ENCODE peak calls at places on chromosomes 2 and 18, in ten cellular contexts. One of them, this sample, is unnamed.

GRCh38 chr2:120323214-120323613 is 22.7 kb upstream of the INHBB start:
- DNase-seq in neural crest cell: no peak
- DNase-seq in lower lobe of right lung: no peak
- DNase-seq in DND-41: no peak
- DNase-seq in endothelial cell: no peak
- DNase-seq in pancreas: peak
- DNase-seq in HFFc6: no peak
- DNase-seq in astrocyte of the spinal cord: no peak
- DNase-seq in foreskin fibroblast: no peak
- DNase-seq in fibroblast of pulmonary artery: peak
- DNase-seq in this sample: peak

GRCh38 chr2:100752628-100753333 is 67.2 kb upstream of the NPAS2 start:
- DNase-seq in neural crest cell: no peak
- DNase-seq in lower lobe of right lung: no peak
- DNase-seq in DND-41: no peak
- DNase-seq in endothelial cell: no peak
- DNase-seq in pancreas: no peak
- DNase-seq in HFFc6: peak
- DNase-seq in astrocyte of the spinal cord: peak
- DNase-seq in foreskin fibroblast: peak
- DNase-seq in fibroblast of pulmonary artery: peak
- DNase-seq in this sample: peak

GRCh38 chr2:239180526-239181073 is 220.2 kb downstream of the HDAC4 start:
- DNase-seq in neural crest cell: no peak
- DNase-seq in lower lobe of right lung: no peak
- DNase-seq in DND-41: no peak
- DNase-seq in endothelial cell: no peak
- DNase-seq in pancreas: peak
- DNase-seq in HFFc6: no peak
- DNase-seq in astrocyte of the spinal cord: no peak
- DNase-seq in foreskin fibroblast: no peak
- DNase-seq in fibroblast of pulmonary artery: no peak
- DNase-seq in this sample: no peak

GRCh38 chr2:207148025-207148424 is 17.7 kb downstream of the KLF7 start:
- DNase-seq in neural crest cell: no peak
- DNase-seq in lower lobe of right lung: no peak
- DNase-seq in DND-41: no peak
- DNase-seq in endothelial cell: no peak
- DNase-seq in pancreas: no peak
- DNase-seq in HFFc6: peak
- DNase-seq in astrocyte of the spinal cord: peak
- DNase-seq in foreskin fibroblast: peak
- DNase-seq in fibroblast of pulmonary artery: peak
- DNase-seq in this sample: peak

GRCh38 chr2:19673213-19673791 is 228.5 kb downstream of the TTC32 start:
- DNase-seq in neural crest cell: no peak
- DNase-seq in lower lobe of right lung: no peak
- DNase-seq in DND-41: no peak
- DNase-seq in endothelial cell: no peak
- DNase-seq in pancreas: no peak
- DNase-seq in HFFc6: peak
- DNase-seq in astrocyte of the spinal cord: peak
- DNase-seq in foreskin fibroblast: no peak
- DNase-seq in fibroblast of pulmonary artery: no peak
- DNase-seq in this sample: peak

GRCh38 chr18:42798606-42799005 is 316.9 kb downstream of the RIT2 start:
- DNase-seq in neural crest cell: no peak
- DNase-seq in lower lobe of right lung: no peak
- DNase-seq in DND-41: no peak
- DNase-seq in endothelial cell: no peak
- DNase-seq in pancreas: no peak
- DNase-seq in HFFc6: no peak
- DNase-seq in astrocyte of the spinal cord: no peak
- DNase-seq in foreskin fibroblast: no peak
- DNase-seq in fibroblast of pulmonary artery: no peak
- DNase-seq in this sample: no peak

GRCh38 chr2:37349376-37349775 is 4.9 kb downstream of the QPCT start:
- DNase-seq in neural crest cell: no peak
- DNase-seq in lower lobe of right lung: no peak
- DNase-seq in DND-41: no peak
- DNase-seq in endothelial cell: no peak
- DNase-seq in pancreas: no peak
- DNase-seq in HFFc6: no peak
- DNase-seq in astrocyte of the spinal cord: no peak
- DNase-seq in foreskin fibroblast: no peak
- DNase-seq in fibroblast of pulmonary artery: no peak
- DNase-seq in this sample: no peak

GRCh38 chr18:48540329-48541025 is 1.6 kb downstream of the CTIF start:
- DNase-seq in neural crest cell: peak
- DNase-seq in lower lobe of right lung: peak
- DNase-seq in DND-41: no peak
- DNase-seq in endothelial cell: peak
- DNase-seq in pancreas: peak
- DNase-seq in HFFc6: peak
- DNase-seq in astrocyte of the spinal cord: peak
- DNase-seq in foreskin fibroblast: peak
- DNase-seq in fibroblast of pulmonary artery: peak
- DNase-seq in this sample: peak

GRCh38 chr2:233021771-233022170 is 8.7 kb upstream of the NGEF start:
- DNase-seq in neural crest cell: no peak
- DNase-seq in lower lobe of right lung: no peak
- DNase-seq in DND-41: no peak
- DNase-seq in endothelial cell: no peak
- DNase-seq in pancreas: no peak
- DNase-seq in HFFc6: no peak
- DNase-seq in astrocyte of the spinal cord: no peak
- DNase-seq in foreskin fibroblast: no peak
- DNase-seq in fibroblast of pulmonary artery: peak
- DNase-seq in this sample: peak

DNA sequence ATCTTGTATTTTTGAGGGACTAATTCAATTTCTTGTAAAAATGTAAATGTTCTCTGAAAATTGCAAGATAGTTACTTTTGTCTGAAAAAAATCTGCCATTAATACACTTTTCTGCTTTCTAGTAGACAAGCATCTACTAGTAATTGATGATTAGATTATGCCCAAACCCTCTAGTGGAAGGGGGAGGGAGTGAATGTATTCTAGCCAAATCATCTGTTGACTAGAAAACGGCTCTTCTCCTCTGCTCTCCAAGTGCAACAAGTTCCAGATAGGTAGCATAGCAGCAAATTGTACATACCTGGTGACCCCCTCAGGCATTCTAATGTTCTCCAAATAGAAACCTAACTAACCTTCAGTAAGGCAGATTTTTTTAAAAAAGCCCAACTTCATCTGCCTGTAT is 58.6 kb downstream of the RELCH start:
- DNase-seq in neural crest cell: no peak
- DNase-seq in lower lobe of right lung: no peak
- DNase-seq in DND-41: no peak
- DNase-seq in endothelial cell: no peak
- DNase-seq in pancreas: no peak
- DNase-seq in HFFc6: no peak
- DNase-seq in astrocyte of the spinal cord: no peak
- DNase-seq in foreskin fibroblast: no peak
- DNase-seq in fibroblast of pulmonary artery: no peak
- DNase-seq in this sample: no peak
- TF ChIP-seq CTCF in neural crest cell: peak
- TF ChIP-seq CTCF in lower lobe of right lung: no peak
- TF ChIP-seq CTCF in DND-41: no peak
- TF ChIP-seq CTCF in endothelial cell: no peak
- TF ChIP-seq CTCF in pancreas: no peak
- TF ChIP-seq CTCF in HFFc6: peak
- TF ChIP-seq CTCF in astrocyte of the spinal cord: no peak
- TF ChIP-seq CTCF in foreskin fibroblast: no peak
- TF ChIP-seq CTCF in fibroblast of pulmonary artery: no peak
- TF ChIP-seq CTCF in this sample: no peak

GRCh38 chr2:23578964-23579671 is 194.1 kb downstream of the KLHL29 start:
- DNase-seq in neural crest cell: no peak
- DNase-seq in lower lobe of right lung: no peak
- DNase-seq in DND-41: no peak
- DNase-seq in endothelial cell: no peak
- DNase-seq in pancreas: no peak
- DNase-seq in HFFc6: no peak
- DNase-seq in astrocyte of the spinal cord: no peak
- DNase-seq in foreskin fibroblast: no peak
- DNase-seq in fibroblast of pulmonary artery: peak
- DNase-seq in this sample: no peak
- TF ChIP-seq CTCF in neural crest cell: no peak
- TF ChIP-seq CTCF in lower lobe of right lung: no peak
- TF ChIP-seq CTCF in DND-41: no peak
- TF ChIP-seq CTCF in endothelial cell: no peak
- TF ChIP-seq CTCF in pancreas: no peak
- TF ChIP-seq CTCF in HFFc6: no peak
- TF ChIP-seq CTCF in astrocyte of the spinal cord: no peak
- TF ChIP-seq CTCF in foreskin fibroblast: no peak
- TF ChIP-seq CTCF in fibroblast of pulmonary artery: peak
- TF ChIP-seq CTCF in this sample: no peak

DNA sequence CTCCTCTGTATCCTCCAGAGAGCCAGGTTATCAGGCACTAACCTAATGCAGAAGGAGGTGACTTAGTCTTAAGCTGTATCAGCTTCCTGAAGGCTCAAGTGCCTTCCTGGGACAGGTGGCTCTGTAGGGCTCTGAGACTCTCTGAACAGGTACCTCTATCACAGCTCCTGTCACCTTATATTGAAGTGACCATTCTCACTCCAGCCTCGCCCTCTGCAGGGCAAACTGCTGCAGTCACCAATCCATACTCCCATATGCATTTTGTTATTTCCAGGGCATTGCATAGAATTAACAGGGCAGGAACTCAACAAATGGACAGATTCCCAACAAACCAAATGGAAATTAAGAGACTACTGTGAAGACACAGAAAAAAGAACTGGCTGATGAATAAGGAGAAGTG is 203.0 kb upstream of the REV1 start:
- DNase-seq in neural crest cell: no peak
- DNase-seq in lower lobe of right lung: no peak
- DNase-seq in DND-41: no peak
- DNase-seq in endothelial cell: no peak
- DNase-seq in pancreas: no peak
- DNase-seq in HFFc6: no peak
- DNase-seq in astrocyte of the spinal cord: no peak
- DNase-seq in foreskin fibroblast: no peak
- DNase-seq in fibroblast of pulmonary artery: no peak
- DNase-seq in this sample: no peak
- TF ChIP-seq CTCF in neural crest cell: peak
- TF ChIP-seq CTCF in lower lobe of right lung: no peak
- TF ChIP-seq CTCF in DND-41: no peak
- TF ChIP-seq CTCF in endothelial cell: no peak
- TF ChIP-seq CTCF in pancreas: no peak
- TF ChIP-seq CTCF in HFFc6: peak
- TF ChIP-seq CTCF in astrocyte of the spinal cord: no peak
- TF ChIP-seq CTCF in foreskin fibroblast: no peak
- TF ChIP-seq CTCF in fibroblast of pulmonary artery: no peak
- TF ChIP-seq CTCF in this sample: no peak

GRCh38 chr2:231573698-231574421 is 18.8 kb upstream of the TEX44 start:
- DNase-seq in neural crest cell: no peak
- DNase-seq in lower lobe of right lung: no peak
- DNase-seq in DND-41: no peak
- DNase-seq in endothelial cell: no peak
- DNase-seq in pancreas: peak
- DNase-seq in HFFc6: no peak
- DNase-seq in astrocyte of the spinal cord: no peak
- DNase-seq in foreskin fibroblast: no peak
- DNase-seq in fibroblast of pulmonary artery: no peak
- DNase-seq in this sample: no peak
- TF ChIP-seq CTCF in neural crest cell: no peak
- TF ChIP-seq CTCF in lower lobe of right lung: no peak
- TF ChIP-seq CTCF in DND-41: no peak
- TF ChIP-seq CTCF in endothelial cell: no peak
- TF ChIP-seq CTCF in pancreas: no peak
- TF ChIP-seq CTCF in HFFc6: no peak
- TF ChIP-seq CTCF in astrocyte of the spinal cord: no peak
- TF ChIP-seq CTCF in foreskin fibroblast: no peak
- TF ChIP-seq CTCF in fibroblast of pulmonary artery: no peak
- TF ChIP-seq CTCF in this sample: no peak

GRCh38 chr2:216660496-216660895 is 27.3 kb downstream of the IGFBP2 start:
- DNase-seq in neural crest cell: no peak
- DNase-seq in lower lobe of right lung: no peak
- DNase-seq in DND-41: no peak
- DNase-seq in endothelial cell: no peak
- DNase-seq in pancreas: peak
- DNase-seq in HFFc6: no peak
- DNase-seq in astrocyte of the spinal cord: no peak
- DNase-seq in foreskin fibroblast: no peak
- DNase-seq in fibroblast of pulmonary artery: no peak
- DNase-seq in this sample: no peak

GRCh38 chr2:216663106-216663505 is 29.9 kb downstream of the IGFBP2 start:
- DNase-seq in neural crest cell: no peak
- DNase-seq in lower lobe of right lung: no peak
- DNase-seq in DND-41: no peak
- DNase-seq in endothelial cell: no peak
- DNase-seq in pancreas: peak
- DNase-seq in HFFc6: no peak
- DNase-seq in astrocyte of the spinal cord: no peak
- DNase-seq in foreskin fibroblast: no peak
- DNase-seq in fibroblast of pulmonary artery: no peak
- DNase-seq in this sample: no peak

GRCh38 chr2:216661051-216661450 is 27.8 kb downstream of the IGFBP2 start:
- DNase-seq in neural crest cell: no peak
- DNase-seq in lower lobe of right lung: no peak
- DNase-seq in DND-41: no peak
- DNase-seq in endothelial cell: no peak
- DNase-seq in pancreas: peak
- DNase-seq in HFFc6: no peak
- DNase-seq in astrocyte of the spinal cord: no peak
- DNase-seq in foreskin fibroblast: no peak
- DNase-seq in fibroblast of pulmonary artery: no peak
- DNase-seq in this sample: no peak

GRCh38 chr2:216663846-216664245 is 30.6 kb downstream of the IGFBP2 start:
- DNase-seq in neural crest cell: no peak
- DNase-seq in lower lobe of right lung: no peak
- DNase-seq in DND-41: no peak
- DNase-seq in endothelial cell: no peak
- DNase-seq in pancreas: peak
- DNase-seq in HFFc6: no peak
- DNase-seq in astrocyte of the spinal cord: no peak
- DNase-seq in foreskin fibroblast: no peak
- DNase-seq in fibroblast of pulmonary artery: no peak
- DNase-seq in this sample: no peak

DNA sequence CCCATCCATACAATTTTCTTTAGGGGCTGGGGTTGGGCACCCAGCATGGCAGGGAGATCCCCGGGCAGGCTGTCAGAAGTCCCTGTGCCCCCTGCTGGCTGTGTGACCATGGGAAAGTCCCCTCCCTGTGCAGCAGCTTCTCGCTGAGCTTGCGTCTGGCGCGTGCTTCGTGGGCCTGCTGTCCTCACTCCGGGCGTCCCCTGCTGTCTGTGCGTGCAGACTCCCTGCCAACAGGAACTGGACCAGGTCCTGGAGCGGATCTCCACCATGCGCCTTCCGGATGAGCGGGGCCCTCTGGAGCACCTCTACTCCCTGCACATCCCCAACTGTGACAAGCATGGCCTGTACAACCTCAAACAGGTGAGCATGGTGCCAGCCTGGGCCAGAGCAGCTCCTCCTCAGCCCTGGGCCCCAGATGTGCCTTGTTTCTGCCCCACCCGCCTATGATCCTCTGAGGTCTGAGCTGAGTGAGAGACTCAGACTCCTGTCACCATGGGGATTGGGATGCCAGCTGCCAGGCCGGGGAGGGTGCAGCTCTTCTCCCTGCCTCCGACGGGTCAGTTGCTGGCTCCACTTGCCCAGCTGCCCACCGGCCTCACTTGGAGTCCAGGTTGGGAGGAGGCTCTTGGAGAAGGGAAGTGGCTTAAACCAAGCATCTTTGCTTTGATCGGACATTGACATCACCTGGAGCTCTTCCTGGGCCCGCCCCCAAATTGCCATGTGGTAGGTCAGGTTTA is 28.6 kb downstream of the IGFBP2 start:
- DNase-seq in neural crest cell: no peak
- DNase-seq in lower lobe of right lung: no peak
- DNase-seq in DND-41: peak
- DNase-seq in endothelial cell: no peak
- DNase-seq in pancreas: peak
- DNase-seq in HFFc6: no peak
- DNase-seq in astrocyte of the spinal cord: no peak
- DNase-seq in foreskin fibroblast: no peak
- DNase-seq in fibroblast of pulmonary artery: no peak
- DNase-seq in this sample: no peak
- TF ChIP-seq CTCF in neural crest cell: no peak
- TF ChIP-seq CTCF in lower lobe of right lung: peak
- TF ChIP-seq CTCF in DND-41: peak
- TF ChIP-seq CTCF in endothelial cell: no peak
- TF ChIP-seq CTCF in pancreas: no peak
- TF ChIP-seq CTCF in HFFc6: peak
- TF ChIP-seq CTCF in astrocyte of the spinal cord: peak
- TF ChIP-seq CTCF in foreskin fibroblast: no peak
- TF ChIP-seq CTCF in fibroblast of pulmonary artery: peak
- TF ChIP-seq CTCF in this sample: no peak

This sample was measured in MCF 10A.